ENCODE peak calls at places on chromosome 18, in seven cellular contexts. P is K562, X is H1, F is HCT116, U is GM12878, H is SK-N-SH, G is HepG2. O is an unnamed sample.

GRCh38 chr18:63520053-63520452 is 22.1 kb upstream of the SERPINB12 start:
- DNase-seq in H (no peak), F (no peak), U (no peak), X (no peak), G (no peak), P (no peak), O (no peak)

GRCh38 chr18:58567453-58568196 is 61.3 kb downstream of the ALPK2 start:
- DNase-seq in U (no peak), X (no peak), P (no peak), G (peak; percentile 5), H (no peak), F (no peak), O (no peak)

GRCh38 chr18:59042477-59042842 is 97.2 kb upstream of the SEC11C start:
- DNase-seq in H (no peak), P (no peak), G (no peak), U (no peak), X (no peak), F (no peak), O (no peak)

GRCh38 chr18:28078298-28078697 is 98.6 kb downstream of the CDH2 start:
- DNase-seq in H (no peak), U (no peak), F (no peak), P (no peak), X (no peak), G (no peak), O (no peak)

GRCh38 chr18:24600076-24600654 is 139.7 kb downstream of the HRH4 start:
- DNase-seq in G (peak; percentile 40), H (peak; percentile 56), F (peak; percentile 27), U (no peak), X (no peak), P (peak; percentile 34), O (peak; percentile 74)

GRCh38 chr18:58290059-58290747 is 246.2 kb downstream of the NEDD4L start:
- DNase-seq in G (no peak), H (no peak), X (no peak), P (no peak), U (no peak), F (no peak), O (no peak)

GRCh38 chr18:54765636-54766035 is 62.6 kb upstream of the RAB27B start:
- DNase-seq in U (no peak), F (no peak), X (no peak), P (no peak), G (no peak), H (no peak), O (no peak)

GRCh38 chr18:21678897-21679296 is 25.7 kb downstream of the ABHD3 start:
- DNase-seq in F (no peak), G (no peak), U (no peak), H (no peak), P (no peak), X (no peak), O (no peak)

GRCh38 chr18:49082714-49083688 is 132.2 kb upstream of the SMAD7 start:
- DNase-seq in X (no peak), G (peak; percentile 25), U (no peak), H (no peak), P (no peak), F (no peak), O (no peak)

GRCh38 chr18:22594155-22594690 is 176.5 kb upstream of the CTAGE1 start:
- DNase-seq in U (no peak), G (no peak), X (no peak), H (no peak), P (no peak), F (no peak), O (no peak)

GRCh38 chr18:28018361-28018760 is 158.6 kb downstream of the CDH2 start:
- DNase-seq in P (no peak), F (no peak), U (no peak), G (no peak), X (no peak), H (no peak), O (no peak)

GRCh38 chr18:32383040-32383819 is 87.5 kb downstream of the GAREM1 start:
- DNase-seq in P (no peak), F (peak; percentile 69), U (no peak), X (no peak), G (peak; percentile 78), H (no peak), O (no peak)

GRCh38 chr18:25467226-25468065 is 115.5 kb upstream of the ZNF521 start:
- DNase-seq in U (no peak), P (no peak), F (no peak), G (no peak), H (no peak), X (no peak), O (no peak)

GRCh38 chr18:50507120-50507590 is 52.7 kb upstream of the MAPK4 start:
- DNase-seq in X (peak; percentile 29), U (no peak), F (no peak), P (peak; percentile 16), H (peak; percentile 61), G (peak; percentile 13), O (peak; percentile 42)

GRCh38 chr18:72542993-72543361 is 1.2 kb downstream of the CBLN2 start:
- DNase-seq in G (no peak), F (no peak), U (no peak), X (no peak), H (peak; percentile 63), P (no peak), O (no peak)

GRCh38 chr18:49753643-49754042 is 59.7 kb downstream of the ACAA2 start:
- DNase-seq in X (no peak), G (no peak), U (no peak), H (no peak), P (no peak), F (no peak), O (no peak)

GRCh38 chr18:66553824-66554223 is 50.1 kb downstream of the CDH19 start:
- DNase-seq in H (no peak), P (no peak), U (no peak), X (no peak), F (no peak), G (no peak), O (no peak)

GRCh38 chr18:13019301-13019700 is 28.1 kb downstream of the CEP192 start:
- DNase-seq in H (no peak), U (peak; percentile 17), X (no peak), G (no peak), P (no peak), F (no peak), O (no peak)

GRCh38 chr18:79598046-79598884 is 81.3 kb upstream of the CTDP1 start:
- DNase-seq in P (no peak), U (no peak), H (no peak), X (no peak), G (no peak), F (no peak), O (no peak)

GRCh38 chr18:79598885-79599175 is 80.8 kb upstream of the CTDP1 start:
- DNase-seq in H (no peak), U (no peak), P (no peak), G (no peak), X (no peak), F (no peak), O (no peak)

GRCh38 chr18:79597176-79598045 is 82.2 kb upstream of the CTDP1 start:
- DNase-seq in P (no peak), X (no peak), G (no peak), U (no peak), F (no peak), H (no peak), O (no peak)

GRCh38 chr18:79596451-79597175 is 83.0 kb upstream of the CTDP1 start:
- DNase-seq in P (no peak), G (no peak), H (no peak), X (no peak), U (no peak), F (no peak), O (no peak)

GRCh38 chr18:79595876-79596374 is 83.7 kb upstream of the CTDP1 start:
- DNase-seq in G (no peak), H (no peak), F (no peak), P (no peak), X (no peak), U (no peak), O (no peak)
- TF ChIP-seq JUND in G (no peak), H (no peak), F (no peak), P (no peak), X (no peak), U (no peak), O (no peak)

GRCh38 chr18:10312316-10313015 is 142.0 kb upstream of the APCDD1 start:
- DNase-seq in P (no peak), X (no peak), U (no peak), H (no peak), G (peak; percentile 44), F (no peak), O (no peak)
- TF ChIP-seq JUND in P (no peak), X (no peak), U (no peak), H (no peak), G (no peak), F (no peak), O (no peak)

DNA sequence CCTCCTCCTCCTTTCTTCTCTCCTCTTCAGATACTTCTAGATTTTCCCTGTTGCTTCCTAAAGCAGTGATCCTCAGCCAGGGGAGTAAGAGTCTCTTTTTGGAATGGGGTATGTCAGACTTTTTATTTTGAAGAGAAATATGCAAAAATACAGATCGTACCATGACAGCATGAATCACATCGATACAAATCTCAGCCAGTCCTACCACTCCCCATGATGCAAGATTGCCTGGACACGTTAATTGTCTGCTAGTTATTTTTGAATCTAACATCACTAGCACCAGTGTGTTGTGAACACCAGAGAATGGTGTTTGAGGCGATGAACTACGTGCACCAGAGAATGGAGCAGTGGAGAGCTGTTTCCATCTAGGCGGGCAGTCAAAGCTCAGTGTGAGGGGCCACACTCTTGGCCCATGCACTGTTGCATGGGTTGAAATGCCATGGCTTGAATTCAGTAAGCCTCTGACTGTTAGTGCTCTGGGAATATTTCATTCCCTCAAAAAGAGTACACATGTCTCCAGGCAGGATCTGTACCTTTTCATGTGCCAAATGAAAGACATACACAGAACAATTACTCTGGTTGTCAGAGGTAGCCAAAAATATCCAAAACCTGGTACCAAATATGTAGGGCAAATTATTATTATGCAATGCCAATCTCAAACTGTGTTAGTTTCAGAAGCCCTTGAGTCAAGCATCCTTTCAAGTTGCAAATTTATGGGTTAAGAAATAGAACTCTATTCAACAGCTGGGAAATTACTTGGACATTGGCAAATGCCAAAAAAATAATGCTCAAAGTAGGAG is 46.3 kb upstream of the RALBP1 start:
- DNase-seq in G (no peak), U (no peak), X (no peak), H (no peak), P (no peak), F (no peak), O (no peak)
- TF ChIP-seq JUND in G (no peak), U (no peak), X (no peak), H (no peak), P (no peak), F (no peak), O (no peak)

DNA sequence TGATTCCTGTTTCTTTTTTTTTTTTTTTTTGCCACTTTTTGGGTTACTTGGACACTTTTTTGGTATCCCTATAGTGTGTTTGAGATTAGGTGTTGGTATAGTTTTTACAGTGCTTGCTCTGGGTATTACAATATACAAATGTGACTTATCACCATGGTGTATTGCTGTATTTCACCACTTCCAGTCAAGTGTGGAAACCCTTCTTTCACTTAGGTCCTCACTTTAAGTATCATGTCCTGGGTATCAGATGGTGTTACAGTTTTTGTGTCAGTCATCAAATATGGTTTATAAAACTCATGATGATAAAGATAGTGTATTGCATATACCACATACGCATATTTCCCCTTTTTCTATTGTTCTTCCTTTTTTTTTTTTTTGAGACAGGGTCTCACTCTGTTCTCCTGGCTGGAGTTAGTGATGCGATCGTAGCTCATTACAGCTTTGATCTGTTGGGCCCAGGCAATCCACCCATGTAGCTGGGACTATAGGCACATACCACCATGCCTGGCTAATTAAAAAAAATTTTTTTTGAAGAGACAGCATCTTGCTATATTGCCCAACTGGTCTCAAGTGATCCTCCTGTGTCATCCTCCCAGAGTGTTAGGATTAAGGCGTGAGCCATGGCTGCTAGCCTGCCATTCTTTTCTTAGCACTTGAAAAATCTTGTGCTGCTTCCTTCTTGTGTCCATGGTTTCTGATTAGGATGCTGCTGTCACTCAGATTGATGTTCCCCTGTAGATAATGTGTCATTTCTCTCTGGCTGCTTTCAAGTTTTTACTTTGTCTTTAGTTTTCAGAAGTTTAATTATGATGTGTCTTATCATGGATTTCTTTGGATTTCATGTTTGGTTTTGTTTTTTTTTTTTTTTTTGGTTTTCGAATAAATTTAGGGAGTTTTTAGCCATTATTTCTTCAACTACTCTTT is 2.1 kb downstream of the ATP9B start:
- DNase-seq in F (no peak), G (no peak), X (no peak), P (no peak), U (no peak), H (no peak), O (no peak)
- TF ChIP-seq JUND in F (no peak), G (no peak), X (no peak), P (no peak), U (no peak), H (no peak), O (no peak)